ENCODE peak calls at places on chromosome 22, in seven cellular contexts. One of them, this sample, is unnamed.

GRCh38 chr22:37640591-37641250 is 1.3 kb downstream of the SH3BP1 start:
- DNase-seq in upper lobe of left lung: no peak
- DNase-seq in HCT116: no peak
- DNase-seq in HepG2: no peak
- DNase-seq in H1: no peak
- DNase-seq in HL-60: no peak
- DNase-seq in Panc1: no peak
- DNase-seq in this sample: peak; percentile 84

GRCh38 chr22:46791201-46791731 is 28.8 kb downstream of the TBC1D22A start:
- DNase-seq in HepG2: no peak
- DNase-seq in upper lobe of left lung: no peak
- DNase-seq in HCT116: no peak
- DNase-seq in HL-60: no peak
- DNase-seq in H1: no peak
- DNase-seq in Panc1: no peak
- DNase-seq in this sample: peak; percentile 89

GRCh38 chr22:47154621-47155081 is 392.2 kb downstream of the TBC1D22A start:
- DNase-seq in upper lobe of left lung: no peak
- DNase-seq in HCT116: no peak
- DNase-seq in H1: no peak
- DNase-seq in HL-60: no peak
- DNase-seq in HepG2: no peak
- DNase-seq in Panc1: no peak
- DNase-seq in this sample: no peak

GRCh38 chr22:33811686-33812085 is 108.6 kb downstream of the LARGE1 start:
- DNase-seq in HCT116: no peak
- DNase-seq in HL-60: no peak
- DNase-seq in HepG2: no peak
- DNase-seq in upper lobe of left lung: no peak
- DNase-seq in Panc1: no peak
- DNase-seq in H1: no peak
- DNase-seq in this sample: no peak

GRCh38 chr22:46087816-46088277 is 62.5 kb upstream of the PPARA start:
- DNase-seq in upper lobe of left lung: peak; percentile 94
- DNase-seq in HL-60: no peak
- DNase-seq in H1: no peak
- DNase-seq in Panc1: no peak
- DNase-seq in HepG2: no peak
- DNase-seq in HCT116: no peak
- DNase-seq in this sample: peak; percentile 85

GRCh38 chr22:31286360-31287255 is 5.7 kb downstream of the PIK3IP1 start:
- DNase-seq in H1: no peak
- DNase-seq in HepG2: no peak
- DNase-seq in HL-60: no peak
- DNase-seq in Panc1: no peak
- DNase-seq in upper lobe of left lung: no peak
- DNase-seq in HCT116: no peak
- DNase-seq in this sample: no peak

GRCh38 chr22:44244265-44244822 is 63.6 kb downstream of the PARVG start:
- DNase-seq in HCT116: no peak
- DNase-seq in HL-60: no peak
- DNase-seq in H1: no peak
- DNase-seq in HepG2: no peak
- DNase-seq in upper lobe of left lung: no peak
- DNase-seq in Panc1: no peak
- DNase-seq in this sample: no peak

GRCh38 chr22:38125038-38125610 is 14.6 kb upstream of the BAIAP2L2 start:
- DNase-seq in HepG2: no peak
- DNase-seq in upper lobe of left lung: peak; percentile 54
- DNase-seq in HCT116: no peak
- DNase-seq in HL-60: no peak
- DNase-seq in H1: no peak
- DNase-seq in Panc1: no peak
- DNase-seq in this sample: no peak

GRCh38 chr22:47374273-47374771 is 611.9 kb downstream of the TBC1D22A start:
- DNase-seq in Panc1: no peak
- DNase-seq in H1: no peak
- DNase-seq in HCT116: no peak
- DNase-seq in upper lobe of left lung: peak; percentile 50
- DNase-seq in HL-60: no peak
- DNase-seq in HepG2: no peak
- DNase-seq in this sample: peak; percentile 36

DNA sequence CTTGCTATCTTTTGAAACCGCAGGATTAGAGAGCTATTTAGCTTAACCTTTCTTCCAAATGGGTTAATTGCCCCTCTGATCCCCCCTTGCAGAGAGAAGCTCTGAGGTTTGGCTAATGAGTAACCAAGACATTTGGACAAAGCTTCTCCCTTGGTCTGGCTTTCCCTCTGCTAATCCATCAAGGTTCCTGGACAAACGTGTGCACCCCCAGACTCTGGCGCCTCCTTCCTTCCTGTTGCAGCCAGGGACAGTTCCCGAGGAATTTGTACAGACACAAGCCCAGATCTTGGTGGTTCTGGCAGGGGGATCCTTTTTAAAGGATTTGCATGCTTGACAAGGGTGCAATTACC is 1.6 kb downstream of the KIAA1671 start:
- DNase-seq in HepG2: peak; percentile 43
- DNase-seq in H1: no peak
- DNase-seq in Panc1: no peak
- DNase-seq in HCT116: no peak
- DNase-seq in HL-60: no peak
- DNase-seq in upper lobe of left lung: no peak
- DNase-seq in this sample: no peak
- H3K4me3 ChIP-seq in HepG2: peak overlapping the region; percentile 70
- H3K4me3 ChIP-seq in H1: peak overlapping the region; percentile 73
- H3K4me3 ChIP-seq in Panc1: peak overlapping the region; percentile 84
- H3K4me3 ChIP-seq in HCT116: peak overlapping the region; percentile 86
- H3K4me3 ChIP-seq in HL-60: no peak overlapping the region
- H3K4me3 ChIP-seq in upper lobe of left lung: peak overlapping the region; percentile 68
- H3K4me3 ChIP-seq in this sample: peak overlapping the region; percentile 84

GRCh38 chr22:27760474-27760873 is 41.1 kb downstream of the MN1 start:
- DNase-seq in upper lobe of left lung: peak; percentile 50
- DNase-seq in HL-60: no peak
- DNase-seq in HCT116: no peak
- DNase-seq in HepG2: no peak
- DNase-seq in H1: no peak
- DNase-seq in Panc1: no peak
- DNase-seq in this sample: no peak
- TF ChIP-seq CTCF in upper lobe of left lung: no peak
- TF ChIP-seq CTCF in HL-60: no peak
- TF ChIP-seq CTCF in HCT116: no peak
- TF ChIP-seq CTCF in HepG2: no peak
- TF ChIP-seq CTCF in H1: no peak
- TF ChIP-seq CTCF in Panc1: no peak
- TF ChIP-seq CTCF in this sample: no peak

GRCh38 chr22:40261783-40262182 is 84.1 kb downstream of the TNRC6B start:
- DNase-seq in HepG2: no peak
- DNase-seq in HL-60: no peak
- DNase-seq in Panc1: no peak
- DNase-seq in H1: no peak
- DNase-seq in HCT116: no peak
- DNase-seq in upper lobe of left lung: peak; percentile 65
- DNase-seq in this sample: no peak

GRCh38 chr22:40257979-40258378 is 80.3 kb downstream of the TNRC6B start:
- DNase-seq in HL-60: no peak
- DNase-seq in HCT116: no peak
- DNase-seq in H1: no peak
- DNase-seq in Panc1: no peak
- DNase-seq in HepG2: no peak
- DNase-seq in upper lobe of left lung: no peak
- DNase-seq in this sample: no peak

GRCh38 chr22:40258463-40259046 is 80.8 kb downstream of the TNRC6B start:
- DNase-seq in HCT116: peak; percentile 82
- DNase-seq in HepG2: no peak
- DNase-seq in Panc1: no peak
- DNase-seq in H1: no peak
- DNase-seq in HL-60: no peak
- DNase-seq in upper lobe of left lung: no peak
- DNase-seq in this sample: no peak

GRCh38 chr22:40265783-40266182 is 80.5 kb upstream of the ADSL start:
- DNase-seq in HCT116: no peak
- DNase-seq in HepG2: no peak
- DNase-seq in HL-60: peak; percentile 33
- DNase-seq in Panc1: no peak
- DNase-seq in H1: no peak
- DNase-seq in upper lobe of left lung: no peak
- DNase-seq in this sample: no peak

DNA sequence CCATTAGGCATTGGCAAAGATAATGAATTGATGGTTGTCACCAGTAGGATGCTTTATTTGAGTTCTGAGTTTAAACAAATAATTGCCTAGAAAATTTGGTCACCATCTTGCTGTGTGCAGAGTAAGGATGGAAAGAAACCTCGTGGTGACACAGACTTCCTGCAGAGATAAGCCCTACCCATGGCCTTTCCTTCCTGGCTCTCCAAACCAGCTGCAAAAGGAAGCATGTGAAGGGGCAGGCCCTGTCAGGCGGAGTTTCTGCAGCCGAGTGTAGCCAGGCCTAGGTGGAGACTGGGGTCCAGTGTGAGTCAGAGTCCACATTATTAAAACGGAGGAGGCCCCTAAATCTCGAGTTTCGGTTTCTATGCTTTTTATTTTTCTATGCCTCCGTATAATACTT is 83.1 kb upstream of the ADSL start:
- DNase-seq in HepG2: no peak
- DNase-seq in Panc1: no peak
- DNase-seq in upper lobe of left lung: no peak
- DNase-seq in HL-60: no peak
- DNase-seq in H1: no peak
- DNase-seq in HCT116: no peak
- DNase-seq in this sample: peak; percentile 76
- TF ChIP-seq POLR2AphosphoS5 in HepG2: no peak
- TF ChIP-seq POLR2AphosphoS5 in Panc1: no peak
- TF ChIP-seq POLR2AphosphoS5 in upper lobe of left lung: no peak
- TF ChIP-seq POLR2AphosphoS5 in HL-60: no peak
- TF ChIP-seq POLR2AphosphoS5 in H1: no peak
- TF ChIP-seq POLR2AphosphoS5 in HCT116: no peak
- TF ChIP-seq POLR2AphosphoS5 in this sample: peak; percentile 80

GRCh38 chr22:43015677-43016042 is 711 bp upstream of the PACSIN2 start:
- DNase-seq in HepG2: no peak
- DNase-seq in HCT116: no peak
- DNase-seq in HL-60: no peak
- DNase-seq in upper lobe of left lung: no peak
- DNase-seq in Panc1: no peak
- DNase-seq in H1: no peak
- DNase-seq in this sample: no peak
- H3K4me3 ChIP-seq in HepG2: peak overlapping the region; percentile 67
- H3K4me3 ChIP-seq in HCT116: peak overlapping the region; percentile 51
- H3K4me3 ChIP-seq in HL-60: peak overlapping the region; percentile 53
- H3K4me3 ChIP-seq in upper lobe of left lung: peak overlapping the region; percentile 95
- H3K4me3 ChIP-seq in Panc1: peak overlapping the region; percentile 59
- H3K4me3 ChIP-seq in H1: peak overlapping the region; percentile 60
- H3K4me3 ChIP-seq in this sample: peak overlapping the region; percentile 75

GRCh38 chr22:36334081-36334831 is 53.5 kb downstream of the MYH9 start:
- DNase-seq in upper lobe of left lung: peak; percentile 78
- DNase-seq in Panc1: no peak
- DNase-seq in HL-60: no peak
- DNase-seq in H1: no peak
- DNase-seq in HepG2: no peak
- DNase-seq in HCT116: no peak
- DNase-seq in this sample: peak; percentile 88
- TF ChIP-seq CTCF in upper lobe of left lung: no peak
- TF ChIP-seq CTCF in Panc1: no peak
- TF ChIP-seq CTCF in HL-60: no peak
- TF ChIP-seq CTCF in H1: peak; percentile 74
- TF ChIP-seq CTCF in HepG2: peak; percentile 23
- TF ChIP-seq CTCF in HCT116: no peak
- TF ChIP-seq CTCF in this sample: no peak

GRCh38 chr22:36301384-36301828 is 48.5 kb downstream of the APOL1 start:
- DNase-seq in H1: peak; percentile 71
- DNase-seq in HepG2: peak; percentile 48
- DNase-seq in Panc1: no peak
- DNase-seq in upper lobe of left lung: peak; percentile 91
- DNase-seq in HCT116: peak; percentile 29
- DNase-seq in HL-60: no peak
- DNase-seq in this sample: peak; percentile 94
- TF ChIP-seq POLR2AphosphoS5 in H1: peak; percentile 57
- TF ChIP-seq POLR2AphosphoS5 in HepG2: no peak
- TF ChIP-seq POLR2AphosphoS5 in Panc1: no peak
- TF ChIP-seq POLR2AphosphoS5 in upper lobe of left lung: peak; percentile 20
- TF ChIP-seq POLR2AphosphoS5 in HCT116: no peak
- TF ChIP-seq POLR2AphosphoS5 in HL-60: peak; percentile 29
- TF ChIP-seq POLR2AphosphoS5 in this sample: peak; percentile 80

This sample was measured in spleen.